ENCODE peak calls at places on chromosomes 13 and 19, in five cellular contexts. Z, U, P, I and K are unnamed samples.

GRCh38 chr19:46559203-46559602 is 41.9 kb upstream of the CALM3 start:
- DNase-seq in P (no peak), Z (no peak), U (peak; percentile 19), I (no peak), K (peak; percentile 64)

GRCh38 chr13:26025771-26026170 is 26.0 kb downstream of the SHISA2 start:
- DNase-seq in Z (no peak), I (no peak), P (no peak), U (no peak), K (peak; percentile 36)

GRCh38 chr13:104577029-104577820 is 1511.0 kb upstream of the SLC10A2 start:
- DNase-seq in I (no peak), U (no peak), P (no peak), Z (no peak), K (no peak)

GRCh38 chr13:44969858-44970484 is 19.3 kb downstream of the NUFIP1 start:
- DNase-seq in P (peak; percentile 34), U (no peak), Z (peak; percentile 84), I (peak; percentile 76), K (no peak)

GRCh38 chr19:18278521-18279265 is 2.7 kb downstream of the JUND start:
- DNase-seq in Z (peak; percentile 18), P (no peak), I (no peak), U (no peak), K (no peak)

GRCh38 chr19:12000152-12000981 is 35.1 kb downstream of the ZNF433 start:
- DNase-seq in Z (no peak), U (no peak), I (no peak), P (no peak), K (no peak)

GRCh38 chr19:44718441-44719261 is 19.7 kb downstream of the CEACAM16 start:
- DNase-seq in I (peak; percentile 70), P (peak; percentile 7), U (no peak), Z (peak; percentile 39), K (no peak)

GRCh38 chr13:101523732-101524131 is 71.3 kb downstream of the ITGBL1 start:
- DNase-seq in P (peak; percentile 7), U (no peak), I (peak; percentile 68), Z (peak; percentile 66), K (no peak)

GRCh38 chr19:9487016-9487415 is 11.4 kb downstream of the ZNF560 start:
- DNase-seq in U (no peak), P (no peak), Z (no peak), I (no peak), K (no peak)

GRCh38 chr19:42942187-42942789 is 5.3 kb upstream of the PSG7 start:
- DNase-seq in I (peak; percentile 2), P (no peak), U (no peak), Z (no peak), K (no peak)

GRCh38 chr19:3605361-3605760 is 1.3 kb downstream of the TBXA2R start:
- DNase-seq in U (no peak), I (no peak), Z (no peak), P (no peak), K (no peak)

GRCh38 chr13:81539643-81540150 is 1198.8 kb upstream of the SPRY2 start:
- DNase-seq in Z (no peak), I (no peak), P (no peak), U (no peak), K (no peak)